ENCODE peak calls at places on chromosomes 7 and 10, in six cellular contexts. A is COR-L47, G is retinal pigment epithelial cell, B is transverse colon, Y is mucosa of descending colon, K is activated gamma-delta T cell treated with Interleukin-2 at 50 U/mL for 16 hours. T is an unnamed sample.

GRCh38 chr7:714251-714671 is 12.2 kb upstream of the DNAAF5 start:
- DNase-seq in K (no peak), B (no peak), Y (no peak), A (no peak), G (no peak), T (no peak)

GRCh38 chr10:119030421-119031250 is 1.1 kb downstream of the NANOS1 start:
- DNase-seq in A (peak; percentile 20), B (peak; percentile 60), Y (peak; percentile 75), G (no peak), K (peak; percentile 30), T (peak; percentile 29)

GRCh38 chr7:48964074-48964473 is 39.7 kb downstream of the CDC14C start:
- DNase-seq in B (no peak), Y (no peak), K (no peak), A (no peak), G (peak; percentile 15), T (no peak)

GRCh38 chr10:8041284-8042031 is 13.0 kb upstream of the GATA3 start:
- DNase-seq in Y (no peak), G (no peak), B (no peak), K (no peak), A (no peak), T (no peak)

GRCh38 chr10:117601716-117602115 is 59.2 kb downstream of the EMX2 start:
- DNase-seq in A (no peak), K (no peak), Y (no peak), B (no peak), G (no peak), T (no peak)

GRCh38 chr7:117470777-117471176 is 9.0 kb upstream of the CFTR start:
- DNase-seq in A (peak; percentile 4), B (no peak), G (no peak), Y (no peak), K (no peak), T (no peak)

GRCh38 chr7:29239638-29240037 is 45.1 kb downstream of the CHN2 start:
- DNase-seq in Y (no peak), K (no peak), G (no peak), B (no peak), A (no peak), T (no peak)

GRCh38 chr10:14039968-14040668 is 290.6 kb downstream of the FRMD4A start:
- DNase-seq in K (no peak), G (no peak), Y (no peak), A (no peak), B (no peak), T (no peak)

GRCh38 chr7:5143935-5144903 is 45.8 kb upstream of the WIPI2 start:
- DNase-seq in G (no peak), B (peak; percentile 23), A (peak; percentile 2), Y (peak; percentile 58), K (peak; percentile 78), T (peak; percentile 76)

GRCh38 chr7:39819514-39819913 is 130.5 kb upstream of the CDK13 start:
- DNase-seq in Y (no peak), K (no peak), B (no peak), G (no peak), A (no peak), T (no peak)

GRCh38 chr10:79187545-79187940 is 118.8 kb downstream of the ZMIZ1 start:
- DNase-seq in A (no peak), G (no peak), B (no peak), Y (no peak), K (no peak), T (no peak)

GRCh38 chr7:50531401-50531906 is 33.8 kb downstream of the DDC start:
- DNase-seq in B (no peak), A (peak; percentile 90), G (no peak), K (no peak), Y (no peak), T (no peak)

GRCh38 chr10:46523119-46523880 is 33.2 kb downstream of the GPRIN2 start:
- DNase-seq in G (no peak), A (no peak), Y (peak; percentile 90), B (peak; percentile 85), K (no peak), T (no peak)

GRCh38 chr7:99927536-99927935 is 1.9 kb downstream of the GJC3 start:
- DNase-seq in Y (no peak), B (no peak), A (no peak), G (no peak), K (no peak), T (no peak)

GRCh38 chr7:8113184-8113583 is 144.6 kb downstream of the GLCCI1 start:
- DNase-seq in K (no peak), G (no peak), B (no peak), A (no peak), Y (no peak), T (no peak)

GRCh38 chr10:77253037-77253436 is 384.6 kb downstream of the KCNMA1 start:
- DNase-seq in K (no peak), B (no peak), G (no peak), A (no peak), Y (no peak), T (no peak)

GRCh38 chr7:155283565-155284194 is 14.0 kb upstream of the INSIG1 start:
- DNase-seq in A (no peak), B (no peak), G (no peak), K (no peak), Y (no peak), T (no peak)

GRCh38 chr10:119438717-119439116 is 103.8 kb downstream of the RGS10 start:
- DNase-seq in K (no peak), B (no peak), Y (no peak), A (no peak), G (no peak), T (no peak)

GRCh38 chr10:123608047-123608446 is 58.1 kb upstream of the GPR26 start:
- DNase-seq in A (no peak), G (no peak), K (no peak), B (no peak), Y (no peak), T (no peak)

GRCh38 chr10:132109341-132110072 is 43.8 kb downstream of the JAKMIP3 start:
- DNase-seq in K (no peak), A (no peak), B (no peak), Y (no peak), G (no peak), T (no peak)

GRCh38 chr7:45033261-45033930 is 33.4 kb downstream of the CCM2 start:
- DNase-seq in A (no peak), G (no peak), Y (no peak), B (no peak), K (peak; percentile 11), T (no peak)

GRCh38 chr7:117777335-117778150 is 95.7 kb downstream of the CTTNBP2 start:
- DNase-seq in A (peak; percentile 82), B (peak; percentile 13), G (no peak), K (no peak), Y (no peak), T (no peak)

GRCh38 chr10:14952851-14953451 is 945 bp downstream of the DCLRE1C start:
- DNase-seq in Y (no peak), G (no peak), B (no peak), A (no peak), K (no peak), T (no peak)

GRCh38 chr10:5991708-5992107 is 14.4 kb upstream of the IL15RA start:
- DNase-seq in A (no peak), B (no peak), K (no peak), Y (no peak), G (no peak), T (no peak)

GRCh38 chr10:51297438-51297837 is 223.2 kb downstream of the PRKG1 start:
- DNase-seq in G (no peak), Y (no peak), B (no peak), K (no peak), A (no peak), T (no peak)

GRCh38 chr7:26898917-26899316 is 34.5 kb upstream of the SKAP2 start:
- DNase-seq in K (no peak), A (no peak), Y (no peak), G (no peak), B (no peak), T (no peak)

GRCh38 chr10:71128311-71129010 is 83.9 kb upstream of the UNC5B start:
- DNase-seq in B (no peak), G (no peak), K (no peak), Y (no peak), A (no peak), T (no peak)

GRCh38 chr10:13977861-13978843 is 352.6 kb downstream of the FRMD4A start:
- DNase-seq in K (no peak), A (no peak), Y (no peak), B (no peak), G (no peak), T (no peak)